ENCODE peak calls at places on chromosome 10, in five cellular contexts. X, A, S, W and G are unnamed samples.

GRCh38 chr10:34156781-34157425 is 658.2 kb downstream of the PARD3 start:
- DNase-seq in A (no peak), X (peak; percentile 25), W (no peak), S (no peak), G (no peak)

GRCh38 chr10:100483876-100484666 is 21.3 kb downstream of the WNT8B start:
- DNase-seq in X (no peak), S (no peak), A (no peak), W (no peak), G (no peak)

GRCh38 chr10:48684792-48685651 is at the start of gene WDFY4:
- DNase-seq in A (no peak), S (no peak), W (no peak), X (no peak), G (no peak)

GRCh38 chr10:75286901-75287300 is 51.1 kb upstream of the COMTD1 start:
- DNase-seq in W (no peak), X (no peak), A (no peak), S (no peak), G (no peak)

GRCh38 chr10:1685671-1686450 is 51.5 kb downstream of the ADARB2 start:
- DNase-seq in X (no peak), S (no peak), A (no peak), W (no peak), G (no peak)

GRCh38 chr10:108307250-108307924 is 1142.9 kb upstream of the SORCS1 start:
- DNase-seq in W (no peak), A (no peak), X (no peak), S (no peak), G (no peak)

GRCh38 chr10:1362589-1363465 is 306.6 kb downstream of the WDR37 start:
- DNase-seq in S (no peak), A (no peak), X (no peak), W (no peak), G (no peak)

GRCh38 chr10:1467450-1467849 is 269.9 kb downstream of the ADARB2 start:
- DNase-seq in S (no peak), A (no peak), W (no peak), X (no peak), G (no peak)

GRCh38 chr10:61452229-61452651 is 941 bp downstream of the TMEM26 start:
- DNase-seq in A (no peak), W (no peak), X (no peak), S (peak; percentile 23), G (no peak)

GRCh38 chr10:17059197-17059688 is 70.4 kb downstream of the CUBN start:
- DNase-seq in A (peak; percentile 85), X (peak; percentile 76), S (no peak), W (no peak), G (peak; percentile 2)

GRCh38 chr10:122164028-122164601 is 107.0 kb upstream of the BTBD16 start:
- DNase-seq in X (no peak), A (no peak), W (no peak), S (no peak), G (no peak)

GRCh38 chr10:109877546-109877945 is 45.8 kb downstream of the XPNPEP1 start:
- DNase-seq in W (no peak), S (no peak), X (no peak), A (no peak), G (no peak)

GRCh38 chr10:33248638-33249037 is 85.8 kb downstream of the NRP1 start:
- DNase-seq in A (peak; percentile 76), X (peak; percentile 88), W (no peak), S (no peak), G (peak; percentile 25)

GRCh38 chr10:114714281-114714741 is 56.2 kb upstream of the ABLIM1 start:
- DNase-seq in S (no peak), W (no peak), X (peak; percentile 75), A (peak; percentile 95), G (peak; percentile 79)

GRCh38 chr10:72692057-72692891 is at the start of gene MCU:
- DNase-seq in X (peak; percentile 95), W (peak; percentile 71), A (peak; percentile 95), S (no peak), G (peak; percentile 21)

GRCh38 chr10:104368406-104368805 is 14.8 kb downstream of the CFAP58 start:
- DNase-seq in W (no peak), S (no peak), X (no peak), A (no peak), G (no peak)

GRCh38 chr10:91227576-91227975 is 7.1 kb downstream of the PCGF5 start:
- DNase-seq in X (no peak), W (no peak), A (no peak), S (no peak), G (no peak)

GRCh38 chr10:43728425-43728824 is 79.7 kb upstream of the ZNF32 start:
- DNase-seq in A (no peak), W (no peak), X (no peak), S (no peak), G (no peak)

GRCh38 chr10:97230146-97230545 is 44.4 kb upstream of the SLIT1 start:
- DNase-seq in S (no peak), A (no peak), X (no peak), W (no peak), G (peak; percentile 28)

GRCh38 chr10:121926669-121927360 is 1.0 kb downstream of the ATE1 start:
- DNase-seq in S (no peak), A (no peak), W (no peak), X (no peak), G (peak; percentile 27)

GRCh38 chr10:593901-594457 is 95.5 kb downstream of the DIP2C start:
- DNase-seq in A (peak; percentile 35), S (no peak), W (no peak), X (peak; percentile 90), G (no peak)

GRCh38 chr10:76401006-76401405 is 969.6 kb downstream of the LRMDA start:
- DNase-seq in S (no peak), X (no peak), A (no peak), W (no peak), G (no peak)

GRCh38 chr10:130354976-130355795 is 219.0 kb downstream of the GLRX3 start:
- DNase-seq in A (no peak), X (no peak), W (no peak), S (no peak), G (no peak)

GRCh38 chr10:106268000-106268399 is 896.5 kb downstream of the SORCS1 start:
- DNase-seq in W (no peak), A (no peak), S (no peak), X (no peak), G (no peak)

GRCh38 chr10:71079761-71080380 is 132.5 kb upstream of the UNC5B start:
- DNase-seq in S (no peak), X (no peak), W (no peak), A (no peak), G (no peak)

GRCh38 chr10:56604624-56605023 is 243.6 kb upstream of the ZWINT start:
- DNase-seq in A (no peak), W (no peak), S (no peak), X (no peak), G (no peak)

GRCh38 chr10:10499839-10500238 is 517.8 kb upstream of the CELF2 start:
- DNase-seq in W (no peak), A (no peak), S (no peak), X (peak; percentile 78), G (no peak)

GRCh38 chr10:58237014-58237830 is 30.5 kb downstream of the IPMK start:
- DNase-seq in A (peak; percentile 70), W (no peak), X (peak; percentile 96), S (no peak), G (no peak)

GRCh38 chr10:23448802-23449570 is 10.1 kb downstream of the OTUD1 start:
- DNase-seq in S (no peak), X (peak; percentile 62), A (no peak), W (no peak), G (no peak)

GRCh38 chr10:2214035-2214434 is 476.7 kb upstream of the ADARB2 start:
- DNase-seq in S (no peak), X (peak; percentile 2), A (peak; percentile 94), W (no peak), G (no peak)

GRCh38 chr10:111705026-111705425 is 478.5 kb downstream of the GPAM start:
- DNase-seq in X (peak; percentile 1), W (no peak), S (no peak), A (no peak), G (no peak)

GRCh38 chr10:126669188-126669587 is 1.3 kb downstream of the C10orf90 start:
- DNase-seq in S (no peak), W (no peak), X (no peak), A (no peak), G (no peak)

GRCh38 chr10:30591249-30591670 is 38.3 kb downstream of the LYZL2 start:
- DNase-seq in X (peak; percentile 72), S (no peak), A (peak; percentile 39), W (peak; percentile 8), G (peak; percentile 61)

GRCh38 chr10:129335942-129336341 is 131.1 kb upstream of the MGMT start:
- DNase-seq in X (no peak), A (no peak), S (no peak), W (no peak), G (no peak)

GRCh38 chr10:126016156-126016805 is 119.9 kb downstream of the FANK1 start:
- DNase-seq in S (no peak), A (no peak), X (no peak), W (no peak), G (no peak)